ENCODE peak calls at places on chromosomes 6 and 20, in seven cellular contexts. G is nephron progenitor cell, C is GM13976, R is Daoy, F is T47D, T is GM06990, X is HT1080. M is an unnamed sample.

GRCh38 chr6:109804020-109804419 is 112.9 kb downstream of the FIG4 start:
- DNase-seq in G (no peak), C (no peak), R (no peak), F (no peak), T (no peak), X (no peak), M (no peak)

GRCh38 chr20:44429419-44430269 is 46.0 kb upstream of the TTPAL start:
- DNase-seq in G (no peak), C (no peak), R (no peak), F (no peak), T (no peak), X (no peak), M (no peak)

GRCh38 chr6:41966961-41967311 is 25.3 kb upstream of the CCND3 start:
- DNase-seq in G (no peak), C (no peak), R (peak), F (no peak), T (no peak), X (peak), M (no peak)

GRCh38 chr6:70956451-70957283 is at the start of gene B3GAT2:
- DNase-seq in G (peak), C (peak), R (peak), F (no peak), T (peak), X (no peak), M (peak)

GRCh38 chr6:3406928-3407809 is 49.7 kb downstream of the SLC22A23 start:
- DNase-seq in G (no peak), C (no peak), R (no peak), F (no peak), T (no peak), X (no peak), M (no peak)

GRCh38 chr20:49385471-49385870 is 97.0 kb downstream of the KCNB1 start:
- DNase-seq in G (no peak), C (no peak), R (peak), F (no peak), T (no peak), X (peak), M (peak)

GRCh38 chr20:3431109-3431508 is 23.6 kb upstream of the DNAAF9 start:
- DNase-seq in G (no peak), C (no peak), R (no peak), F (no peak), T (no peak), X (no peak), M (no peak)

GRCh38 chr6:106972500-106972899 is 2.0 kb downstream of the CD24 start:
- DNase-seq in G (peak), C (no peak), R (no peak), F (no peak), T (no peak), X (no peak), M (no peak)

GRCh38 chr6:41039060-41039998 is at the start of gene UNC5CL:
- DNase-seq in G (peak), C (peak), R (peak), F (peak), T (no peak), X (peak), M (peak)

GRCh38 chr6:141077355-141078333 is 1055.1 kb upstream of the GJE1 start:
- DNase-seq in G (peak), C (peak), R (peak), F (no peak), T (no peak), X (peak), M (peak)

GRCh38 chr20:1907586-1907985 is 12.4 kb downstream of the SIRPA start:
- DNase-seq in G (no peak), C (no peak), R (peak), F (no peak), T (no peak), X (peak), M (no peak)

GRCh38 chr6:37490466-37491015 is 9.2 kb downstream of the CCDC167 start:
- DNase-seq in G (no peak), C (no peak), R (no peak), F (no peak), T (no peak), X (no peak), M (no peak)

GRCh38 chr6:152458648-152459047 is 178.5 kb downstream of the SYNE1 start:
- DNase-seq in G (no peak), C (no peak), R (peak), F (no peak), T (no peak), X (peak), M (no peak)

GRCh38 chr6:4941782-4942672 is 61.8 kb downstream of the RPP40 start:
- DNase-seq in G (no peak), C (peak), R (peak), F (no peak), T (peak), X (peak), M (peak)

GRCh38 chr20:36355469-36356171 is 49.5 kb downstream of the DLGAP4 start:
- DNase-seq in G (no peak), C (no peak), R (no peak), F (no peak), T (no peak), X (no peak), M (no peak)

GRCh38 chr6:42140051-42140450 is 2.4 kb downstream of the C6orf132 start:
- DNase-seq in G (no peak), C (no peak), R (no peak), F (no peak), T (no peak), X (no peak), M (no peak)

GRCh38 chr20:41180599-41181333 is 43.4 kb downstream of the PLCG1 start:
- DNase-seq in G (no peak), C (no peak), R (no peak), F (no peak), T (no peak), X (no peak), M (no peak)